ENCODE peak calls at places on chromosomes 3 and 15, in four cellular contexts. One of them, this sample, is unnamed.

GRCh38 chr15:100910556-100910955 is 8.6 kb upstream of the LRRK1 start:
- DNase-seq in H1: no peak
- DNase-seq in adrenal gland: no peak
- DNase-seq in ovary: no peak
- DNase-seq in this sample: no peak

GRCh38 chr3:191094057-191094456 is 105.0 kb upstream of the OSTN start:
- DNase-seq in H1: no peak
- DNase-seq in adrenal gland: no peak
- DNase-seq in ovary: no peak
- DNase-seq in this sample: no peak

GRCh38 chr3:10223676-10224639 is 24.3 kb upstream of the TATDN2 start:
- DNase-seq in H1: no peak
- DNase-seq in adrenal gland: no peak
- DNase-seq in ovary: no peak
- DNase-seq in this sample: peak

GRCh38 chr3:45632956-45633355 is 38.4 kb downstream of the LIMD1 start:
- DNase-seq in H1: no peak
- DNase-seq in adrenal gland: no peak
- DNase-seq in ovary: no peak
- DNase-seq in this sample: no peak

GRCh38 chr3:181941250-181941649 is 229.5 kb downstream of the SOX2 start:
- DNase-seq in H1: no peak
- DNase-seq in adrenal gland: no peak
- DNase-seq in ovary: no peak
- DNase-seq in this sample: no peak

GRCh38 chr15:31439328-31439727 is 112.7 kb downstream of the KLF13 start:
- DNase-seq in H1: no peak
- DNase-seq in adrenal gland: no peak
- DNase-seq in ovary: no peak
- DNase-seq in this sample: no peak

GRCh38 chr15:64635486-64635815 is 139.9 kb downstream of the RBPMS2 start:
- DNase-seq in H1: no peak
- DNase-seq in adrenal gland: peak
- DNase-seq in ovary: peak
- DNase-seq in this sample: no peak

GRCh38 chr15:93210995-93211394 is 122.0 kb upstream of the RGMA start:
- DNase-seq in H1: no peak
- DNase-seq in adrenal gland: no peak
- DNase-seq in ovary: no peak
- DNase-seq in this sample: no peak

GRCh38 chr3:184815046-184815930 is 3.3 kb downstream of the VPS8 start:
- DNase-seq in H1: no peak
- DNase-seq in adrenal gland: no peak
- DNase-seq in ovary: no peak
- DNase-seq in this sample: no peak

GRCh38 chr3:123522666-123523412 is 62.0 kb downstream of the HACD2 start:
- DNase-seq in H1: no peak
- DNase-seq in adrenal gland: peak
- DNase-seq in ovary: no peak
- DNase-seq in this sample: no peak

GRCh38 chr3:25441234-25441856 is 13.3 kb downstream of the RARB start:
- DNase-seq in H1: no peak
- DNase-seq in adrenal gland: no peak
- DNase-seq in ovary: no peak
- DNase-seq in this sample: no peak

GRCh38 chr3:71087109-71088018 is 496.2 kb downstream of the FOXP1 start:
- DNase-seq in H1: no peak
- DNase-seq in adrenal gland: no peak
- DNase-seq in ovary: no peak
- DNase-seq in this sample: no peak

GRCh38 chr15:27086800-27087199 is 115.8 kb downstream of the GABRG3 start:
- DNase-seq in H1: no peak
- DNase-seq in adrenal gland: no peak
- DNase-seq in ovary: no peak
- DNase-seq in this sample: no peak

GRCh38 chr3:166013073-166013679 is 176.0 kb upstream of the BCHE start:
- DNase-seq in H1: no peak
- DNase-seq in adrenal gland: no peak
- DNase-seq in ovary: no peak
- DNase-seq in this sample: no peak

GRCh38 chr15:67783303-67783702 is 42.0 kb upstream of the SKOR1 start:
- DNase-seq in H1: no peak
- DNase-seq in adrenal gland: no peak
- DNase-seq in ovary: no peak
- DNase-seq in this sample: no peak

GRCh38 chr3:194484614-194485013 is 2.2 kb downstream of the ATP13A3 start:
- DNase-seq in H1: no peak
- DNase-seq in adrenal gland: no peak
- DNase-seq in ovary: no peak
- DNase-seq in this sample: no peak

GRCh38 chr3:88142094-88142624 is 7.6 kb upstream of the C3orf38 start:
- DNase-seq in H1: no peak
- DNase-seq in adrenal gland: no peak
- DNase-seq in ovary: no peak
- DNase-seq in this sample: no peak

GRCh38 chr3:72343078-72343477 is 505.2 kb downstream of the SHQ1 start:
- DNase-seq in H1: no peak
- DNase-seq in adrenal gland: no peak
- DNase-seq in ovary: no peak
- DNase-seq in this sample: no peak

GRCh38 chr3:51947215-51947900 is 5.2 kb downstream of the PARP3 start:
- DNase-seq in H1: no peak
- DNase-seq in adrenal gland: no peak
- DNase-seq in ovary: no peak
- DNase-seq in this sample: no peak

GRCh38 chr15:70242962-70243685 is 145.4 kb upstream of the TLE3 start:
- DNase-seq in H1: no peak
- DNase-seq in adrenal gland: no peak
- DNase-seq in ovary: no peak
- DNase-seq in this sample: no peak

GRCh38 chr3:143170676-143171075 is 51.1 kb downstream of the CHST2 start:
- DNase-seq in H1: no peak
- DNase-seq in adrenal gland: no peak
- DNase-seq in ovary: no peak
- DNase-seq in this sample: no peak

DNA sequence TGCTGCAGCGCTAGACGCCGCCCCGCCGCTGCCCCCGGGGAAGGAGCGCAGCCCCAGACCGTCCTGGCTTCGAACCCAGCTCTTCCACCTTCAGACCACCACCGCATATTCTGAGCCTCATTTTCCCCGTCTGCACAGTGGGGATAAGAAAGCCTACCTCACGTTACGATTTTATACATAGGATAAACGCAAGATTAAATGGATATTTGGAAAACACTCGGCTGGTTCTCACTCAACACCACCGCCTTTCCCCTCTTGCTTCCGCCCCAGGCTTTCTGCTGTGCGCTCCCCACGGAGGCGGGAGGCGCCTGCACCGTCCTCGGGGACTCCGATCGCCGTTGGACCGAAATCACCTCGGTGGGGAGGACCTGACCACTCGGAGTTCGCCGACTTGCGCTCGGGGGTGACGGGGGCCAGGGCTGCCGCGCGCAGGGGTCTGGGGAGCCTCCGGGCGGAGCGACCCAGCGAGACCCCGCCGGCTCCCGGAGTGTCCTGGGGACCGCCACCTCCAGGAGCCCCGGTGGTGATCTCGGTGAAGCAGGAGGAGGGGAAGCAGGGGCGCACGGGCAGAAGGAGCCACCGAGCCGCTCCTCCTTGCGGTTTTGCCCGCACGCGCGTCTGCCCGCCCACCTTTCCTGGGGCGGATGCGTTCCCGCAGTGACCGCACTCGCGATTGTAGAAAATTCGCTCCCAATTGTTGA is 4.0 kb downstream of the FBXL22 start:
- DNase-seq in H1: no peak
- DNase-seq in adrenal gland: peak
- DNase-seq in ovary: peak
- DNase-seq in this sample: peak
- TF ChIP-seq POLR2A in H1: no peak
- TF ChIP-seq POLR2A in adrenal gland: no peak
- TF ChIP-seq POLR2A in ovary: no peak
- TF ChIP-seq POLR2A in this sample: no peak

GRCh38 chr3:49339947-49340800 is at the start of gene USP4:
- DNase-seq in H1: peak
- DNase-seq in adrenal gland: peak
- DNase-seq in ovary: peak
- DNase-seq in this sample: peak
- TF ChIP-seq POLR2A in H1: peak
- TF ChIP-seq POLR2A in adrenal gland: peak
- TF ChIP-seq POLR2A in ovary: peak
- TF ChIP-seq POLR2A in this sample: peak

GRCh38 chr3:16336876-16337275 is 71.9 kb downstream of the OXNAD1 start:
- DNase-seq in H1: no peak
- DNase-seq in adrenal gland: no peak
- DNase-seq in ovary: no peak
- DNase-seq in this sample: no peak

GRCh38 chr3:16335364-16335763 is 70.4 kb downstream of the OXNAD1 start:
- DNase-seq in H1: no peak
- DNase-seq in adrenal gland: no peak
- DNase-seq in ovary: no peak
- DNase-seq in this sample: no peak

GRCh38 chr3:16338999-16339398 is 74.0 kb downstream of the OXNAD1 start:
- DNase-seq in H1: no peak
- DNase-seq in adrenal gland: peak
- DNase-seq in ovary: no peak
- DNase-seq in this sample: no peak

GRCh38 chr3:16335772-16336621 is 71.0 kb downstream of the OXNAD1 start:
- DNase-seq in H1: no peak
- DNase-seq in adrenal gland: no peak
- DNase-seq in ovary: peak
- DNase-seq in this sample: no peak

DNA sequence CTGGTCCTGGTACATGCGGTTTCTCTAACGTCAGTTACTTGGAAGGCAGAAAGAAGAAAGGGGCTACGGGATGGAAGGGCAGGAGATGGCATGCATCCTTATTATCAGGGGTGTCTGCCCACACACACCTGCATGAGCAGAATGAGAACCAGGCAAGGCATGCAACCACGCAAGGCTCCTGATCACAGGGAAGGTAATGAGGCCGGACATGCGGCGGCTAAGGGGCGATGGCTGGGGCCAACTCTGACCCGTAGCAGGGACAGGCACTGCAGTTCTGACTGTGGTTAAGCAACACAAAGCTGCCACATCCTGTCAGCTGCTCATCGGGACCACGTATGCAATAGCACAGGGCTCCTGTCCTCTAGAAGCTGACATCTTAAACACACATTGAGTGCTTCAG is 73.1 kb downstream of the OXNAD1 start:
- DNase-seq in H1: no peak
- DNase-seq in adrenal gland: peak
- DNase-seq in ovary: no peak
- DNase-seq in this sample: peak
- TF ChIP-seq POLR2A in H1: no peak
- TF ChIP-seq POLR2A in adrenal gland: no peak
- TF ChIP-seq POLR2A in ovary: no peak
- TF ChIP-seq POLR2A in this sample: peak

GRCh38 chr3:53222183-53222901 is 33.5 kb downstream of the TKT start:
- DNase-seq in H1: no peak
- DNase-seq in adrenal gland: no peak
- DNase-seq in ovary: no peak
- DNase-seq in this sample: no peak
- TF ChIP-seq POLR2A in H1: no peak
- TF ChIP-seq POLR2A in adrenal gland: no peak
- TF ChIP-seq POLR2A in ovary: no peak
- TF ChIP-seq POLR2A in this sample: no peak

GRCh38 chr3:115658337-115659181 is 35.2 kb downstream of the GAP43 start:
- DNase-seq in H1: peak
- DNase-seq in adrenal gland: peak
- DNase-seq in ovary: peak
- DNase-seq in this sample: peak
- TF ChIP-seq POLR2A in H1: peak
- TF ChIP-seq POLR2A in adrenal gland: peak
- TF ChIP-seq POLR2A in ovary: peak
- TF ChIP-seq POLR2A in this sample: peak

DNA sequence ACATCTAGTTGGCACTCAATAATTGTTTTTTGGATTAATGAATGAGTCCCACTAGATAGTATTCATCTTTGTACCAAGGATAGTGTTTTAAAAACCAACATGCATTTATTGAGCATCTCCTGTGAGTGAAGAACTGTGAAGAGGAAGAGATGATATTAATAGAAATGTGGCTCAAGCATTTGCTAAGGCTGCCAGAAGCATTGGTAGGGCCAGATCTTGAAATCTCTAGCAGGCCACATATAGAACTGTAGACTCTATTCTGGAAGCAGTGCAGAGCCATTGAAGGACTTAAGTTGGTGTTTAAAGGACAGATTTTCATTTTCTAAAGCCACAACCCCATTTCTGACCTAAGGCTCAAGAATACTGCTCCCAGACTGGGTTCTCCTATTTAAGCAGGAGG is 99.0 kb downstream of the NEK11 start:
- DNase-seq in H1: no peak
- DNase-seq in adrenal gland: no peak
- DNase-seq in ovary: no peak
- DNase-seq in this sample: no peak
- TF ChIP-seq POLR2A in H1: no peak
- TF ChIP-seq POLR2A in adrenal gland: no peak
- TF ChIP-seq POLR2A in ovary: no peak
- TF ChIP-seq POLR2A in this sample: no peak

GRCh38 chr3:53130179-53131135 is at the start of gene RFT1:
- DNase-seq in H1: peak
- DNase-seq in adrenal gland: peak
- DNase-seq in ovary: peak
- DNase-seq in this sample: peak
- TF ChIP-seq POLR2A in H1: peak
- TF ChIP-seq POLR2A in adrenal gland: peak
- TF ChIP-seq POLR2A in ovary: peak
- TF ChIP-seq POLR2A in this sample: peak